ENCODE peak calls at places on chromosomes 2 and 18, in five cellular contexts. One of them, this sample, is unnamed.

GRCh38 chr2:178112202-178113152 is at the start of gene RBM45:
- DNase-seq in GM23338: peak; percentile 94
- DNase-seq in uterus: peak; percentile 89
- DNase-seq in HepG2: peak; percentile 92
- DNase-seq in fibroblast of lung: peak; percentile 91
- DNase-seq in this sample: peak; percentile 94

GRCh38 chr2:242027676-242028450 is 158.3 kb downstream of the RTP5 start:
- DNase-seq in GM23338: no peak
- DNase-seq in uterus: no peak
- DNase-seq in HepG2: no peak
- DNase-seq in fibroblast of lung: no peak
- DNase-seq in this sample: no peak

GRCh38 chr2:84782717-84783442 is 98.0 kb downstream of the TRABD2A start:
- DNase-seq in GM23338: no peak
- DNase-seq in uterus: no peak
- DNase-seq in HepG2: no peak
- DNase-seq in fibroblast of lung: peak; percentile 10
- DNase-seq in this sample: no peak

GRCh38 chr2:99571609-99572344 is 82.0 kb upstream of the REV1 start:
- DNase-seq in GM23338: no peak
- DNase-seq in uterus: no peak
- DNase-seq in HepG2: no peak
- DNase-seq in fibroblast of lung: peak; percentile 48
- DNase-seq in this sample: no peak

GRCh38 chr2:150413890-150414289 is 73.6 kb downstream of the RND3 start:
- DNase-seq in GM23338: no peak
- DNase-seq in uterus: no peak
- DNase-seq in HepG2: no peak
- DNase-seq in fibroblast of lung: no peak
- DNase-seq in this sample: no peak

GRCh38 chr2:73714091-73714490 is 23.1 kb downstream of the TPRKB start:
- DNase-seq in GM23338: no peak
- DNase-seq in uterus: no peak
- DNase-seq in HepG2: no peak
- DNase-seq in fibroblast of lung: no peak
- DNase-seq in this sample: no peak

GRCh38 chr2:144356402-144356801 is 163.5 kb downstream of the ZEB2 start:
- DNase-seq in GM23338: no peak
- DNase-seq in uterus: no peak
- DNase-seq in HepG2: no peak
- DNase-seq in fibroblast of lung: peak; percentile 63
- DNase-seq in this sample: no peak

GRCh38 chr2:225137971-225138370 is 95.7 kb upstream of the DOCK10 start:
- DNase-seq in GM23338: no peak
- DNase-seq in uterus: no peak
- DNase-seq in HepG2: no peak
- DNase-seq in fibroblast of lung: peak; percentile 10
- DNase-seq in this sample: no peak

GRCh38 chr2:69605332-69605731 is 38.2 kb downstream of the AAK1 start:
- DNase-seq in GM23338: no peak
- DNase-seq in uterus: no peak
- DNase-seq in HepG2: no peak
- DNase-seq in fibroblast of lung: no peak
- DNase-seq in this sample: no peak

GRCh38 chr18:58321986-58322385 is 278.0 kb downstream of the NEDD4L start:
- DNase-seq in GM23338: peak; percentile 71
- DNase-seq in uterus: peak; percentile 51
- DNase-seq in HepG2: peak; percentile 50
- DNase-seq in fibroblast of lung: peak; percentile 80
- DNase-seq in this sample: peak; percentile 60

GRCh38 chr2:48318118-48318517 is 211.8 kb upstream of the STON1 start:
- DNase-seq in GM23338: no peak
- DNase-seq in uterus: no peak
- DNase-seq in HepG2: no peak
- DNase-seq in fibroblast of lung: no peak
- DNase-seq in this sample: no peak

GRCh38 chr2:77721593-77721992 is 199.4 kb upstream of the LRRTM4 start:
- DNase-seq in GM23338: no peak
- DNase-seq in uterus: no peak
- DNase-seq in HepG2: no peak
- DNase-seq in fibroblast of lung: no peak
- DNase-seq in this sample: no peak

GRCh38 chr2:226060228-226060627 is 660.7 kb downstream of the NYAP2 start:
- DNase-seq in GM23338: no peak
- DNase-seq in uterus: no peak
- DNase-seq in HepG2: peak; percentile 68
- DNase-seq in fibroblast of lung: no peak
- DNase-seq in this sample: no peak

GRCh38 chr2:234333168-234334130 is 163.4 kb downstream of the ARL4C start:
- DNase-seq in GM23338: no peak
- DNase-seq in uterus: no peak
- DNase-seq in HepG2: no peak
- DNase-seq in fibroblast of lung: no peak
- DNase-seq in this sample: no peak

GRCh38 chr18:56067216-56067611 is 479.2 kb upstream of the TCF4 start:
- DNase-seq in GM23338: no peak
- DNase-seq in uterus: no peak
- DNase-seq in HepG2: no peak
- DNase-seq in fibroblast of lung: no peak
- DNase-seq in this sample: no peak

GRCh38 chr18:58850784-58851469 is 13.8 kb upstream of the ZNF532 start:
- DNase-seq in GM23338: no peak
- DNase-seq in uterus: no peak
- DNase-seq in HepG2: no peak
- DNase-seq in fibroblast of lung: peak; percentile 49
- DNase-seq in this sample: no peak

GRCh38 chr2:235263205-235264120 is 230.4 kb upstream of the AGAP1 start:
- DNase-seq in GM23338: peak; percentile 11
- DNase-seq in uterus: peak; percentile 59
- DNase-seq in HepG2: peak; percentile 86
- DNase-seq in fibroblast of lung: peak; percentile 94
- DNase-seq in this sample: peak; percentile 78

GRCh38 chr2:96195410-96196071 is 13.1 kb downstream of the STARD7 start:
- DNase-seq in GM23338: no peak
- DNase-seq in uterus: no peak
- DNase-seq in HepG2: peak; percentile 35
- DNase-seq in fibroblast of lung: peak; percentile 87
- DNase-seq in this sample: peak; percentile 49

GRCh38 chr2:147440694-147441093 is 404.1 kb upstream of the ACVR2A start:
- DNase-seq in GM23338: no peak
- DNase-seq in uterus: no peak
- DNase-seq in HepG2: no peak
- DNase-seq in fibroblast of lung: no peak
- DNase-seq in this sample: no peak

GRCh38 chr2:165401285-165401852 is 68.1 kb upstream of the CSRNP3 start:
- DNase-seq in GM23338: peak; percentile 90
- DNase-seq in uterus: peak; percentile 22
- DNase-seq in HepG2: peak; percentile 67
- DNase-seq in fibroblast of lung: peak; percentile 73
- DNase-seq in this sample: no peak

GRCh38 chr2:170340693-170341068 is 162.7 kb downstream of the MYO3B start:
- DNase-seq in GM23338: no peak
- DNase-seq in uterus: no peak
- DNase-seq in HepG2: no peak
- DNase-seq in fibroblast of lung: no peak
- DNase-seq in this sample: no peak

GRCh38 chr2:40034198-40034597 is 255.1 kb upstream of the THUMPD2 start:
- DNase-seq in GM23338: no peak
- DNase-seq in uterus: no peak
- DNase-seq in HepG2: no peak
- DNase-seq in fibroblast of lung: peak; percentile 88
- DNase-seq in this sample: no peak

GRCh38 chr2:31383471-31384153 is 30.9 kb downstream of the XDH start:
- DNase-seq in GM23338: no peak
- DNase-seq in uterus: no peak
- DNase-seq in HepG2: no peak
- DNase-seq in fibroblast of lung: peak; percentile 68
- DNase-seq in this sample: no peak

GRCh38 chr2:202032841-202033316 is 776 bp upstream of the FZD7 start:
- DNase-seq in GM23338: peak; percentile 76
- DNase-seq in uterus: peak; percentile 70
- DNase-seq in HepG2: no peak
- DNase-seq in fibroblast of lung: peak; percentile 60
- DNase-seq in this sample: no peak

GRCh38 chr18:77622009-77622692 is 372.5 kb downstream of the GALR1 start:
- DNase-seq in GM23338: no peak
- DNase-seq in uterus: no peak
- DNase-seq in HepG2: no peak
- DNase-seq in fibroblast of lung: no peak
- DNase-seq in this sample: no peak

DNA sequence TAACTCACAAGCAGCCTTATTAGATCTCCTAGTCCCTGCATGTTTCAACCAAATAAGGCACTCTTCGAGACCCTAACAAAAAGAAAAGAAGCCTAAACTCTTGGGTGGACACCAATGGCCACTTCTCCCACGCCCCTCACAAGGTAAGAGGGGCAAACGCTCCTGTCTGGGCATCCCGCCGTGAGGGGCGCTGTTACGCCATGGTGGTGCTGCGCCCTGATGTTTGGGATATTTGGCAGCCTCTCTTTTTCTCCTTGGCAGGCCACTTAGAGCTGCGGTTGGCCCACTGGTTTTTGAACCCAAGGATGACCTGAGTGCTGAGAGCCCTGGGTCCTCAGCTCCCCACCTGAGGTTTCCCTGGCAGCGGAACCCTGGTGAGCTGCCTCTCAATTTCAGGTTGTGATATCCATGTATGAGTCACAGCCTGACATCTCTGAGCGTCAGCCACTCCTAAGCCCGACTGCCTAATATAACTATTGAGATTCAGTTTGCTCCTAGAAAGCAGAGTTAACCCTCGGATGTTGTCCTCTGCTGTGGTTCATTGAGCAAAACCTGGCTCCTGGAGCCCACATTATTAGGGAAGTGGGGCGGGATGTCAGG is 103.3 kb downstream of the COL6A3 start:
- DNase-seq in GM23338: peak; percentile 26
- DNase-seq in uterus: no peak
- DNase-seq in HepG2: no peak
- DNase-seq in fibroblast of lung: peak; percentile 57
- DNase-seq in this sample: no peak
- TF ChIP-seq CTCF in GM23338: peak; percentile 31
- TF ChIP-seq CTCF in uterus: no peak
- TF ChIP-seq CTCF in HepG2: no peak
- TF ChIP-seq CTCF in fibroblast of lung: no peak
- TF ChIP-seq CTCF in this sample: no peak

GRCh38 chr2:86033751-86034680 is 71.7 kb downstream of the POLR1A start:
- DNase-seq in GM23338: no peak
- DNase-seq in uterus: no peak
- DNase-seq in HepG2: no peak
- DNase-seq in fibroblast of lung: no peak
- DNase-seq in this sample: peak; percentile 19
- H3K4me3 ChIP-seq in GM23338: no peak overlapping the region
- H3K4me3 ChIP-seq in uterus: no peak overlapping the region
- H3K4me3 ChIP-seq in HepG2: no peak overlapping the region
- H3K4me3 ChIP-seq in fibroblast of lung: no peak overlapping the region
- H3K4me3 ChIP-seq in this sample: no peak overlapping the region

GRCh38 chr2:217933326-217933993 is 69.3 kb downstream of the TNS1 start:
- DNase-seq in GM23338: no peak
- DNase-seq in uterus: no peak
- DNase-seq in HepG2: no peak
- DNase-seq in fibroblast of lung: no peak
- DNase-seq in this sample: no peak
- H3K4me1 ChIP-seq in GM23338: peaks cover 34% of the 10 kb centered on the region
- H3K4me1 ChIP-seq in uterus: peaks cover 34% of the 10 kb centered on the region
- H3K4me1 ChIP-seq in HepG2: peaks cover 87% of the 10 kb centered on the region
- H3K4me1 ChIP-seq in fibroblast of lung: peaks cover 78% of the 10 kb centered on the region
- H3K4me1 ChIP-seq in this sample: peaks cover 12% of the 10 kb centered on the region

GRCh38 chr2:86470890-86471289 is 29.7 kb downstream of the KDM3A start:
- DNase-seq in GM23338: no peak
- DNase-seq in uterus: no peak
- DNase-seq in HepG2: no peak
- DNase-seq in fibroblast of lung: no peak
- DNase-seq in this sample: no peak
- TF ChIP-seq CTCF in GM23338: no peak
- TF ChIP-seq CTCF in uterus: no peak
- TF ChIP-seq CTCF in HepG2: no peak
- TF ChIP-seq CTCF in fibroblast of lung: no peak
- TF ChIP-seq CTCF in this sample: no peak

GRCh38 chr2:113174369-113174735 is 581 bp downstream of the PSD4 start:
- DNase-seq in GM23338: no peak
- DNase-seq in uterus: no peak
- DNase-seq in HepG2: no peak
- DNase-seq in fibroblast of lung: no peak
- DNase-seq in this sample: no peak
- H3K4me3 ChIP-seq in GM23338: no peak overlapping the region
- H3K4me3 ChIP-seq in uterus: no peak overlapping the region
- H3K4me3 ChIP-seq in HepG2: peak overlapping the region; percentile 32
- H3K4me3 ChIP-seq in fibroblast of lung: no peak overlapping the region
- H3K4me3 ChIP-seq in this sample: no peak overlapping the region

GRCh38 chr2:45889053-45889452 is 237.6 kb downstream of the PRKCE start:
- DNase-seq in GM23338: peak; percentile 50
- DNase-seq in uterus: no peak
- DNase-seq in HepG2: no peak
- DNase-seq in fibroblast of lung: peak; percentile 18
- DNase-seq in this sample: no peak
- H3K4me1 ChIP-seq in GM23338: peaks cover 3% of the 10 kb centered on the region
- H3K4me1 ChIP-seq in uterus: peaks cover 9% of the 10 kb centered on the region
- H3K4me1 ChIP-seq in HepG2: peaks cover 6% of the 10 kb centered on the region
- H3K4me1 ChIP-seq in fibroblast of lung: peaks cover 14% of the 10 kb centered on the region
- H3K4me1 ChIP-seq in this sample: peaks cover 5% of the 10 kb centered on the region